ENCODE peak calls at places on chromosomes 13 and 19, in seven cellular contexts. M, C, S, V, N, R and T are unnamed samples.

GRCh38 chr19:13748169-13748884 is 16.0 kb upstream of the MRI1 start:
- DNase-seq in V (no peak), M (no peak), S (no peak), C (peak; percentile 40), N (peak; percentile 46), R (peak; percentile 47), T (peak; percentile 58)

GRCh38 chr19:19026299-19026971 is 6.9 kb downstream of the SUGP2 start:
- DNase-seq in M (no peak), N (no peak), S (no peak), C (peak; percentile 20), R (no peak), V (no peak), T (no peak)

GRCh38 chr19:37855098-37855497 is 51.3 kb downstream of the WDR87 start:
- DNase-seq in M (peak; percentile 10), V (no peak), N (no peak), S (peak; percentile 64), R (peak; percentile 26), C (no peak), T (no peak)

GRCh38 chr19:18896421-18896841 is 473 bp upstream of the CERS1 start:
- DNase-seq in V (no peak), R (no peak), M (no peak), S (no peak), C (no peak), N (no peak), T (no peak)

GRCh38 chr19:2887391-2887914 is 13.3 kb upstream of the ZNF57 start:
- DNase-seq in N (peak; percentile 57), R (no peak), V (no peak), M (no peak), S (peak; percentile 17), C (peak; percentile 81), T (peak; percentile 73)

GRCh38 chr13:33194820-33195692 is 90.5 kb downstream of the STARD13 start:
- DNase-seq in N (no peak), M (no peak), C (no peak), V (peak; percentile 30), S (no peak), R (no peak), T (no peak)

GRCh38 chr13:20492641-20493040 is 33.0 kb downstream of the CRYL1 start:
- DNase-seq in N (peak; percentile 35), R (no peak), S (no peak), V (no peak), C (peak; percentile 55), M (no peak), T (peak; percentile 29)

GRCh38 chr13:110162053-110162452 is 144.9 kb downstream of the COL4A1 start:
- DNase-seq in V (no peak), R (no peak), N (no peak), M (no peak), S (no peak), C (no peak), T (no peak)

GRCh38 chr19:49927526-49928264 is 1.3 kb upstream of the ATF5 start:
- DNase-seq in S (no peak), N (no peak), R (no peak), C (no peak), M (no peak), V (no peak), T (no peak)

GRCh38 chr13:51148223-51148951 is 37.3 kb upstream of the C13orf42 start:
- DNase-seq in S (no peak), V (no peak), M (no peak), C (peak; percentile 98), R (no peak), N (no peak), T (no peak)

GRCh38 chr19:44611812-44612295 is 1.5 kb upstream of the IGSF23 start:
- DNase-seq in R (no peak), S (no peak), M (no peak), C (no peak), V (no peak), N (no peak), T (peak; percentile 94)

GRCh38 chr13:26525528-26525927 is 32.0 kb upstream of the WASF3 start:
- DNase-seq in M (no peak), C (no peak), N (no peak), S (no peak), R (no peak), V (no peak), T (no peak)

GRCh38 chr19:11152318-11153062 is 3.1 kb downstream of the SPC24 start:
- DNase-seq in V (peak; percentile 87), M (peak; percentile 82), N (no peak), R (peak; percentile 67), S (peak; percentile 86), C (no peak), T (peak; percentile 73)

GRCh38 chr19:35987571-35987896 is 7.5 kb upstream of the SDHAF1 start:
- DNase-seq in C (no peak), M (no peak), S (no peak), R (no peak), V (no peak), N (no peak), T (no peak)

GRCh38 chr13:109402976-109403375 is 383.4 kb downstream of the IRS2 start:
- DNase-seq in M (no peak), V (no peak), R (no peak), C (no peak), N (no peak), S (no peak), T (no peak)

GRCh38 chr13:62643007-62643483 is 1227.4 kb upstream of the PCDH20 start:
- DNase-seq in R (no peak), M (no peak), S (no peak), C (peak; percentile 69), N (no peak), V (no peak), T (peak; percentile 35)

GRCh38 chr13:113637262-113638160 is 20.5 kb downstream of the ATP4B start:
- DNase-seq in N (no peak), M (no peak), S (peak; percentile 57), C (no peak), R (no peak), V (no peak), T (no peak)

GRCh38 chr19:19120308-19121156 is 17.7 kb downstream of the TMEM161A start:
- DNase-seq in R (peak; percentile 75), N (peak; percentile 99), M (peak; percentile 48), V (peak; percentile 68), S (no peak), C (peak; percentile 99), T (peak; percentile 70)

GRCh38 chr19:6779204-6779603 is 6.7 kb downstream of the VAV1 start:
- DNase-seq in R (no peak), C (no peak), S (no peak), M (no peak), V (no peak), N (no peak), T (no peak)

GRCh38 chr19:3338541-3339181 is 27.7 kb upstream of the NFIC start:
- DNase-seq in C (no peak), V (peak; percentile 87), N (no peak), S (no peak), M (no peak), R (peak; percentile 51), T (peak; percentile 84)

GRCh38 chr19:40057166-40057565 is 1.1 kb upstream of the ZNF780B start:
- DNase-seq in S (no peak), C (no peak), V (no peak), R (no peak), M (no peak), N (no peak), T (no peak)

GRCh38 chr19:31095100-31095804 is 254.0 kb downstream of the TSHZ3 start:
- DNase-seq in C (no peak), M (no peak), R (no peak), V (no peak), N (no peak), S (no peak), T (no peak)

GRCh38 chr13:42580644-42581043 is 6.7 kb downstream of the TNFSF11 start:
- DNase-seq in M (no peak), V (no peak), C (no peak), N (no peak), R (no peak), S (no peak), T (no peak)
- H3K4me1 ChIP-seq in M (no peaks in the 10 kb centered on the region), V (no peaks in the 10 kb centered on the region), C (no peaks in the 10 kb centered on the region), N (no peaks in the 10 kb centered on the region), R (no peaks in the 10 kb centered on the region), S (no peaks in the 10 kb centered on the region), T (no peaks in the 10 kb centered on the region)

GRCh38 chr13:32033744-32034143 is 2.2 kb downstream of the FRY start:
- DNase-seq in S (no peak), M (no peak), R (no peak), C (no peak), N (no peak), V (no peak), T (no peak)
- H3K27me3 ChIP-seq in S (no peaks in the 10 kb centered on the region), M (no peaks in the 10 kb centered on the region), R (no peaks in the 10 kb centered on the region), C (no peaks in the 10 kb centered on the region), N (peaks cover 11% of the 10 kb centered on the region), V (no peaks in the 10 kb centered on the region), T (no peaks in the 10 kb centered on the region)

GRCh38 chr13:48234652-48235099 is 1.7 kb downstream of the ITM2B start:
- DNase-seq in M (no peak), V (no peak), C (peak; percentile 8), R (no peak), N (no peak), S (no peak), T (no peak)
- H3K4me1 ChIP-seq in M (peaks cover 42% of the 10 kb centered on the region), V (peaks cover 73% of the 10 kb centered on the region), C (peaks cover 3% of the 10 kb centered on the region), R (peaks cover 2% of the 10 kb centered on the region), N (peaks cover 15% of the 10 kb centered on the region), S (peaks cover 12% of the 10 kb centered on the region), T (peaks cover 12% of the 10 kb centered on the region)

GRCh38 chr13:28530729-28531194 is 35.8 kb upstream of the FLT1 start:
- DNase-seq in N (no peak), C (no peak), V (no peak), R (no peak), M (no peak), S (no peak), T (no peak)
- H3K27me3 ChIP-seq in N (no peaks in the 10 kb centered on the region), C (peaks cover 2% of the 10 kb centered on the region), V (peaks cover 61% of the 10 kb centered on the region), R (no peaks in the 10 kb centered on the region), M (no peaks in the 10 kb centered on the region), S (no peaks in the 10 kb centered on the region), T (no peaks in the 10 kb centered on the region)

GRCh38 chr13:29282096-29282495 is 313.4 kb downstream of the SLC7A1 start:
- DNase-seq in C (no peak), N (no peak), S (no peak), V (no peak), M (no peak), R (no peak), T (no peak)

GRCh38 chr13:29284726-29285125 is 310.8 kb downstream of the SLC7A1 start:
- DNase-seq in S (no peak), M (no peak), V (no peak), C (peak; percentile 55), N (no peak), R (no peak), T (no peak)

GRCh38 chr13:29279859-29280258 is 315.6 kb downstream of the SLC7A1 start:
- DNase-seq in R (no peak), M (no peak), S (no peak), N (no peak), C (no peak), V (no peak), T (no peak)
- H3K4me1 ChIP-seq in R (no peaks in the 10 kb centered on the region), M (no peaks in the 10 kb centered on the region), S (no peaks in the 10 kb centered on the region), N (no peaks in the 10 kb centered on the region), C (peaks cover 2% of the 10 kb centered on the region), V (no peaks in the 10 kb centered on the region), T (no peaks in the 10 kb centered on the region)

GRCh38 chr19:53981408-53981998 is 9.9 kb upstream of the CACNG6 start:
- DNase-seq in N (no peak), V (no peak), S (no peak), C (peak; percentile 51), R (no peak), M (no peak), T (no peak)
- H3K27me3 ChIP-seq in N (peaks cover 22% of the 10 kb centered on the region), V (peaks cover 66% of the 10 kb centered on the region), S (no peaks in the 10 kb centered on the region), C (no peaks in the 10 kb centered on the region), R (no peaks in the 10 kb centered on the region), M (no peaks in the 10 kb centered on the region), T (peaks cover 3% of the 10 kb centered on the region)